ENCODE peak calls at places on chromosomes 5 and 9, in seven cellular contexts. F is tibial nerve, M is A549, X is GM12878, Z is suprapubic skin, G is sigmoid colon, E is H1. P is an unnamed sample.

GRCh38 chr9:76576344-76576743 is 117.4 kb downstream of the GCNT1 start:
- DNase-seq in F (no peak), M (no peak), X (peak; percentile 51), Z (no peak), G (peak; percentile 68), E (peak; percentile 9), P (peak; percentile 40)

GRCh38 chr9:76987594-76988200 is 31.8 kb upstream of the FOXB2 start:
- DNase-seq in F (no peak), M (peak; percentile 60), X (peak; percentile 5), Z (no peak), G (no peak), E (peak; percentile 38), P (peak; percentile 51)

GRCh38 chr5:172766287-172767104 is 4.5 kb downstream of the DUSP1 start:
- DNase-seq in F (peak; percentile 89), M (peak; percentile 89), X (no peak), Z (peak; percentile 94), G (peak; percentile 96), E (no peak), P (peak; percentile 65)

GRCh38 chr5:147037517-147038205 is 159.1 kb upstream of the PPP2R2B start:
- DNase-seq in F (no peak), M (no peak), X (no peak), Z (no peak), G (no peak), E (no peak), P (no peak)

GRCh38 chr9:93010696-93011095 is 47.8 kb upstream of the SUSD3 start:
- DNase-seq in F (no peak), M (no peak), X (no peak), Z (peak; percentile 65), G (no peak), E (no peak), P (no peak)

GRCh38 chr5:136137497-136138220 is 5.0 kb downstream of the SMAD5 start:
- DNase-seq in F (no peak), M (no peak), X (no peak), Z (no peak), G (no peak), E (no peak), P (no peak)

GRCh38 chr5:150625831-150626746 is 14.4 kb upstream of the SYNPO start:
- DNase-seq in F (no peak), M (no peak), X (peak; percentile 57), Z (no peak), G (no peak), E (no peak), P (no peak)

GRCh38 chr5:54217826-54218503 is 92.4 kb downstream of the ARL15 start:
- DNase-seq in F (peak; percentile 79), M (peak; percentile 77), X (no peak), Z (no peak), G (no peak), E (no peak), P (no peak)

GRCh38 chr5:33726422-33727165 is 165.2 kb downstream of the ADAMTS12 start:
- DNase-seq in F (no peak), M (no peak), X (no peak), Z (no peak), G (no peak), E (no peak), P (no peak)

GRCh38 chr5:172150514-172151425 is 37.3 kb downstream of the STK10 start:
- DNase-seq in F (peak; percentile 44), M (no peak), X (no peak), Z (peak; percentile 81), G (peak; percentile 79), E (no peak), P (peak; percentile 52)

GRCh38 chr9:86713456-86713855 is 233.8 kb downstream of the GAS1 start:
- DNase-seq in F (no peak), M (no peak), X (no peak), Z (no peak), G (no peak), E (no peak), P (no peak)

GRCh38 chr5:155564541-155564940 is 551.0 kb downstream of the KIF4B start:
- DNase-seq in F (no peak), M (peak; percentile 33), X (no peak), Z (no peak), G (no peak), E (no peak), P (no peak)

GRCh38 chr9:37324261-37324683 is 98.2 kb upstream of the GRHPR start:
- DNase-seq in F (no peak), M (no peak), X (peak; percentile 43), Z (no peak), G (no peak), E (no peak), P (no peak)

GRCh38 chr9:117545846-117546245 is 131.0 kb upstream of the ASTN2 start:
- DNase-seq in F (no peak), M (no peak), X (no peak), Z (no peak), G (no peak), E (no peak), P (no peak)

GRCh38 chr5:143205879-143206193 is 197.7 kb downstream of the NR3C1 start:
- DNase-seq in F (no peak), M (no peak), X (no peak), Z (no peak), G (no peak), E (no peak), P (no peak)

GRCh38 chr9:119026120-119026519 is 343.1 kb downstream of the BRINP1 start:
- DNase-seq in F (peak; percentile 27), M (no peak), X (no peak), Z (no peak), G (peak; percentile 69), E (no peak), P (peak; percentile 8)

GRCh38 chr5:59607126-59607807 is 286.3 kb downstream of the PDE4D start:
- DNase-seq in F (no peak), M (no peak), X (no peak), Z (no peak), G (no peak), E (no peak), P (no peak)

GRCh38 chr5:67354051-67354450 is 157.5 kb upstream of the CD180 start:
- DNase-seq in F (no peak), M (no peak), X (no peak), Z (no peak), G (no peak), E (no peak), P (no peak)

GRCh38 chr5:9468070-9468388 is 77.8 kb downstream of the SEMA5A start:
- DNase-seq in F (no peak), M (no peak), X (no peak), Z (no peak), G (no peak), E (no peak), P (no peak)

GRCh38 chr5:62093981-62094380 is 212.0 kb upstream of the KIF2A start:
- DNase-seq in F (no peak), M (peak; percentile 31), X (no peak), Z (no peak), G (no peak), E (no peak), P (no peak)

GRCh38 chr5:180238631-180239030 is 29.6 kb upstream of the RASGEF1C start:
- DNase-seq in F (no peak), M (no peak), X (no peak), Z (no peak), G (no peak), E (no peak), P (no peak)

GRCh38 chr5:156473271-156473935 is 146.4 kb downstream of the SGCD start:
- DNase-seq in F (no peak), M (peak; percentile 58), X (no peak), Z (no peak), G (no peak), E (no peak), P (no peak)

GRCh38 chr5:472076-472655 is 29.2 kb downstream of the EXOC3 start:
- DNase-seq in F (no peak), M (no peak), X (no peak), Z (peak; percentile 80), G (peak; percentile 74), E (no peak), P (peak; percentile 26)

GRCh38 chr9:96856363-96857286 is 2.3 kb upstream of the ZNF782 start:
- DNase-seq in F (no peak), M (peak; percentile 60), X (peak; percentile 34), Z (no peak), G (no peak), E (no peak), P (peak; percentile 68)
- TF ChIP-seq EP300 in F (no peak), M (no peak), X (no peak), Z (no peak), G (no peak), E (no peak), P (no peak)

DNA sequence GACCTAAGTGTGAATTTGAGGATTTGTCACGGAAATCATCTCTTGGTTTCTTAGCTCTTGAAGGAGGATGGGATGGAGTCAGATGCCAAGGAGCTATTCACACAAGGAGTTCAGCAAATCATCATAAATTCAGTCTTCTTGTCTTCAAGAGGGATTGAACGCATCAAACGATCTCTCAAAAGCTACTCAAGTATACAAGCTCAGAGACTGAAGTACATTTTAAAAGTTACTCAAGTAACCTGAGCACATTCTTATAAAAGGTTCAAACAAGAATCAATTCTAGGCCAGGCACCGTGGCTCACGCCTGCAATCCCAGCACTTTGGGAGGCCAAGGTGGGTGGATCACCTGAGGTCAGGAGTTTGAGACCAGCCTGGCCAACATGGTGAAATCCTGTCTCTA is 21.1 kb upstream of the GOLPH3 start:
- DNase-seq in F (no peak), M (no peak), X (no peak), Z (no peak), G (no peak), E (no peak), P (no peak)
- H3K4me1 ChIP-seq in F (no peaks in the 10 kb centered on the region), M (peaks cover 20% of the 10 kb centered on the region), X (peaks cover 3% of the 10 kb centered on the region), Z (peaks cover 4% of the 10 kb centered on the region), G (no peaks in the 10 kb centered on the region), E (no peaks in the 10 kb centered on the region), P (peaks cover 17% of the 10 kb centered on the region)

GRCh38 chr9:134067904-134068741 is at the start of gene BRD3:
- DNase-seq in F (peak; percentile 62), M (peak; percentile 88), X (peak; percentile 17), Z (peak; percentile 84), G (peak; percentile 91), E (peak; percentile 53), P (peak; percentile 88)
- TF ChIP-seq POLR2A in F (peak; percentile 76), M (peak; percentile 70), X (peak; percentile 69), Z (peak; percentile 21), G (no peak), E (peak; percentile 82), P (peak; percentile 57)

GRCh38 chr5:5967373-5967772 is 411.0 kb downstream of the MED10 start:
- DNase-seq in F (no peak), M (no peak), X (no peak), Z (no peak), G (no peak), E (no peak), P (no peak)

GRCh38 chr5:5967945-5968344 is 410.4 kb downstream of the MED10 start:
- DNase-seq in F (no peak), M (no peak), X (no peak), Z (no peak), G (no peak), E (no peak), P (no peak)

GRCh38 chr5:5971227-5971626 is 407.1 kb downstream of the MED10 start:
- DNase-seq in F (no peak), M (no peak), X (no peak), Z (no peak), G (no peak), E (no peak), P (no peak)

GRCh38 chr5:5969942-5970483 is 408.3 kb downstream of the MED10 start:
- DNase-seq in F (no peak), M (no peak), X (no peak), Z (no peak), G (no peak), E (no peak), P (no peak)

DNA sequence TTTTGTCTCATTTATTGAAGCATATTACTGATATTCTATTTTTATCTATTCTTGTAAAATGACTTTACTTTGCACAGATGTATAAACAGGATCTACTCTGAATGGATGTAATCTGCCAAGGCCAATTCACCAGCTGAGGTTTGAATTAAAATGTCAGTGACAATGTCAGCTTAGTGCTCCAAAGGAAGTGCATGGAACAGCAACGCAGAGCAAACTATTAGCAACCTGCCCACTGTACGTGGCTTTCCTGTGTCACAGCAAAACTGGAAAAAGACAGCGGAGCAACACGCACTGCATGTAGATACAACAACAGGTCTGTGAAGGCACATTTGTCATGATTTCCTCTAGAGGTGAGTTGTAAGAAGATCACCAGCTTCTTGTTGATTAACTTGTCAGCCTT is 409.4 kb downstream of the MED10 start:
- DNase-seq in F (no peak), M (no peak), X (no peak), Z (no peak), G (no peak), E (no peak), P (no peak)
- TF ChIP-seq EP300 in F (no peak), M (no peak), X (no peak), Z (no peak), G (no peak), E (no peak), P (no peak)

P was measured in transverse colon.